ENCODE peak calls at places on chromosomes 16 and 17, in ten cellular contexts. One of them, this sample, is unnamed.

GRCh38 chr16:3946604-3947180 is 66.2 kb upstream of the CREBBP start:
- DNase-seq in transverse colon: no peak
- DNase-seq in fibroblast of lung: no peak
- DNase-seq in tibial artery: no peak
- DNase-seq in endodermal cell: peak
- DNase-seq in left ventricle myocardium inferior: no peak
- DNase-seq in right lobe of liver: no peak
- DNase-seq in pancreas: no peak
- DNase-seq in cardiac muscle cell: no peak
- DNase-seq in IMR-90: no peak
- DNase-seq in this sample: no peak

GRCh38 chr16:87387942-87388817 is 4.0 kb upstream of the MAP1LC3B start:
- DNase-seq in tibial artery: peak
- DNase-seq in fibroblast of lung: peak
- DNase-seq in IMR-90: peak
- DNase-seq in right lobe of liver: peak
- DNase-seq in pancreas: peak
- DNase-seq in transverse colon: peak
- DNase-seq in cardiac muscle cell: peak
- DNase-seq in left ventricle myocardium inferior: peak
- DNase-seq in endodermal cell: peak
- DNase-seq in this sample: peak

GRCh38 chr16:9275386-9275785 is 183.9 kb downstream of the HAPSTR1 start:
- DNase-seq in fibroblast of lung: no peak
- DNase-seq in left ventricle myocardium inferior: no peak
- DNase-seq in right lobe of liver: no peak
- DNase-seq in cardiac muscle cell: no peak
- DNase-seq in pancreas: no peak
- DNase-seq in IMR-90: no peak
- DNase-seq in tibial artery: no peak
- DNase-seq in transverse colon: peak
- DNase-seq in endodermal cell: no peak
- DNase-seq in this sample: no peak

GRCh38 chr17:56937688-56938087 is 23.2 kb downstream of the COIL start:
- DNase-seq in fibroblast of lung: no peak
- DNase-seq in pancreas: no peak
- DNase-seq in IMR-90: no peak
- DNase-seq in tibial artery: no peak
- DNase-seq in right lobe of liver: no peak
- DNase-seq in left ventricle myocardium inferior: no peak
- DNase-seq in cardiac muscle cell: no peak
- DNase-seq in transverse colon: no peak
- DNase-seq in endodermal cell: no peak
- DNase-seq in this sample: no peak

GRCh38 chr16:86064431-86065250 is 165.7 kb downstream of the IRF8 start:
- DNase-seq in pancreas: no peak
- DNase-seq in endodermal cell: no peak
- DNase-seq in fibroblast of lung: no peak
- DNase-seq in left ventricle myocardium inferior: no peak
- DNase-seq in cardiac muscle cell: no peak
- DNase-seq in tibial artery: no peak
- DNase-seq in transverse colon: no peak
- DNase-seq in IMR-90: no peak
- DNase-seq in right lobe of liver: no peak
- DNase-seq in this sample: no peak

GRCh38 chr16:79296491-79296890 is 304.0 kb downstream of the MAF start:
- DNase-seq in tibial artery: no peak
- DNase-seq in pancreas: no peak
- DNase-seq in cardiac muscle cell: no peak
- DNase-seq in right lobe of liver: no peak
- DNase-seq in fibroblast of lung: no peak
- DNase-seq in endodermal cell: no peak
- DNase-seq in transverse colon: no peak
- DNase-seq in IMR-90: no peak
- DNase-seq in left ventricle myocardium inferior: no peak
- DNase-seq in this sample: no peak

GRCh38 chr16:56424791-56425438 is 430 bp downstream of the AMFR start:
- DNase-seq in endodermal cell: peak
- DNase-seq in cardiac muscle cell: peak
- DNase-seq in right lobe of liver: peak
- DNase-seq in fibroblast of lung: peak
- DNase-seq in tibial artery: peak
- DNase-seq in pancreas: peak
- DNase-seq in IMR-90: no peak
- DNase-seq in transverse colon: peak
- DNase-seq in left ventricle myocardium inferior: peak
- DNase-seq in this sample: no peak

GRCh38 chr16:58614212-58614611 is 15.4 kb downstream of the CNOT1 start:
- DNase-seq in left ventricle myocardium inferior: no peak
- DNase-seq in fibroblast of lung: no peak
- DNase-seq in pancreas: no peak
- DNase-seq in tibial artery: no peak
- DNase-seq in right lobe of liver: no peak
- DNase-seq in IMR-90: peak
- DNase-seq in cardiac muscle cell: no peak
- DNase-seq in transverse colon: no peak
- DNase-seq in endodermal cell: no peak
- DNase-seq in this sample: peak

GRCh38 chr17:45234641-45235040 is 13.0 kb downstream of the FMNL1 start:
- DNase-seq in left ventricle myocardium inferior: no peak
- DNase-seq in right lobe of liver: no peak
- DNase-seq in tibial artery: no peak
- DNase-seq in fibroblast of lung: no peak
- DNase-seq in endodermal cell: peak
- DNase-seq in pancreas: no peak
- DNase-seq in IMR-90: no peak
- DNase-seq in cardiac muscle cell: peak
- DNase-seq in transverse colon: no peak
- DNase-seq in this sample: no peak

GRCh38 chr17:43839670-43840101 is 6.7 kb upstream of the MPP3 start:
- DNase-seq in pancreas: peak
- DNase-seq in tibial artery: no peak
- DNase-seq in endodermal cell: no peak
- DNase-seq in fibroblast of lung: no peak
- DNase-seq in right lobe of liver: peak
- DNase-seq in transverse colon: peak
- DNase-seq in IMR-90: no peak
- DNase-seq in left ventricle myocardium inferior: no peak
- DNase-seq in cardiac muscle cell: no peak
- DNase-seq in this sample: peak

DNA sequence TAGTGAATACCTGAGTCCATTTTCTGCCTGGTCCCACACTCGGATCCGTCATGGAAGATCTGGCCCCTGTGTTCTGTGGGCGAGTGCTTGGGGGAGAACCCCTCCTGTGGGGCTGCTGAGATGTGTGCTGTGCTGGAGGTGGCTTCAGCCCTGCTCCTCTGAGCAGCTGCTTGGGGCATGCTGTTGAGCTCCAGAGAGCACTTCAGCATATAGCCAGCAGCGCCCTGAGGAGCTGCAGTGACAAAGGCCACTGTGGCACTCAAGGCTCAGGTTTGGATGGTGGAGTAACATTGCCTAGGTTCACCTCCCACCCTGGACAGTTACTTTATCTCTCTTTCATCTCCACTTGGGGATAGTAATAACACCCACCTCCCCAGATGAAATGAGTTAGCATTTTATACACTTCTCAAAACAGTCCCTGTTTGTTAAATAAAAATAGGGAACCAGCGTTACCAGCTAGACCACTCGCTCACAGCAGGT is 75.3 kb downstream of the KSR1 start:
- DNase-seq in cardiac muscle cell: no peak
- DNase-seq in endodermal cell: no peak
- DNase-seq in tibial artery: no peak
- DNase-seq in right lobe of liver: no peak
- DNase-seq in pancreas: no peak
- DNase-seq in IMR-90: no peak
- DNase-seq in fibroblast of lung: no peak
- DNase-seq in left ventricle myocardium inferior: no peak
- DNase-seq in transverse colon: no peak
- DNase-seq in this sample: no peak
- H3K27ac ChIP-seq in cardiac muscle cell: no peak
- H3K27ac ChIP-seq in endodermal cell: no peak
- H3K27ac ChIP-seq in tibial artery: peak
- H3K27ac ChIP-seq in right lobe of liver: no peak
- H3K27ac ChIP-seq in pancreas: peak
- H3K27ac ChIP-seq in IMR-90: peak
- H3K27ac ChIP-seq in fibroblast of lung: no peak
- H3K27ac ChIP-seq in left ventricle myocardium inferior: no peak
- H3K27ac ChIP-seq in transverse colon: no peak
- H3K27ac ChIP-seq in this sample: no peak

GRCh38 chr17:82153295-82153691 is 55.3 kb upstream of the FASN start:
- DNase-seq in IMR-90: no peak
- DNase-seq in left ventricle myocardium inferior: no peak
- DNase-seq in fibroblast of lung: no peak
- DNase-seq in tibial artery: no peak
- DNase-seq in transverse colon: no peak
- DNase-seq in endodermal cell: no peak
- DNase-seq in pancreas: no peak
- DNase-seq in cardiac muscle cell: no peak
- DNase-seq in right lobe of liver: no peak
- DNase-seq in this sample: no peak
- H3K27ac ChIP-seq in IMR-90: no peak
- H3K27ac ChIP-seq in left ventricle myocardium inferior: no peak
- H3K27ac ChIP-seq in fibroblast of lung: no peak
- H3K27ac ChIP-seq in tibial artery: no peak
- H3K27ac ChIP-seq in transverse colon: no peak
- H3K27ac ChIP-seq in endodermal cell: no peak
- H3K27ac ChIP-seq in pancreas: no peak
- H3K27ac ChIP-seq in cardiac muscle cell: no peak
- H3K27ac ChIP-seq in right lobe of liver: no peak
- H3K27ac ChIP-seq in this sample: no peak

GRCh38 chr16:81705261-81705660 is 73.8 kb upstream of the PLCG2 start:
- DNase-seq in cardiac muscle cell: no peak
- DNase-seq in pancreas: no peak
- DNase-seq in left ventricle myocardium inferior: peak
- DNase-seq in IMR-90: no peak
- DNase-seq in fibroblast of lung: no peak
- DNase-seq in tibial artery: no peak
- DNase-seq in right lobe of liver: peak
- DNase-seq in endodermal cell: no peak
- DNase-seq in transverse colon: no peak
- DNase-seq in this sample: no peak

GRCh38 chr16:81702506-81702905 is 76.6 kb upstream of the PLCG2 start:
- DNase-seq in fibroblast of lung: no peak
- DNase-seq in cardiac muscle cell: no peak
- DNase-seq in IMR-90: no peak
- DNase-seq in left ventricle myocardium inferior: no peak
- DNase-seq in pancreas: no peak
- DNase-seq in transverse colon: no peak
- DNase-seq in right lobe of liver: peak
- DNase-seq in tibial artery: no peak
- DNase-seq in endodermal cell: no peak
- DNase-seq in this sample: no peak

GRCh38 chr16:81700780-81701165 is 78.3 kb upstream of the PLCG2 start:
- DNase-seq in endodermal cell: no peak
- DNase-seq in left ventricle myocardium inferior: no peak
- DNase-seq in IMR-90: no peak
- DNase-seq in transverse colon: no peak
- DNase-seq in tibial artery: no peak
- DNase-seq in fibroblast of lung: no peak
- DNase-seq in right lobe of liver: peak
- DNase-seq in pancreas: no peak
- DNase-seq in cardiac muscle cell: no peak
- DNase-seq in this sample: no peak

GRCh38 chr16:81701296-81701970 is 77.7 kb upstream of the PLCG2 start:
- DNase-seq in endodermal cell: no peak
- DNase-seq in cardiac muscle cell: no peak
- DNase-seq in left ventricle myocardium inferior: no peak
- DNase-seq in right lobe of liver: peak
- DNase-seq in IMR-90: no peak
- DNase-seq in pancreas: no peak
- DNase-seq in transverse colon: no peak
- DNase-seq in tibial artery: no peak
- DNase-seq in fibroblast of lung: no peak
- DNase-seq in this sample: no peak

DNA sequence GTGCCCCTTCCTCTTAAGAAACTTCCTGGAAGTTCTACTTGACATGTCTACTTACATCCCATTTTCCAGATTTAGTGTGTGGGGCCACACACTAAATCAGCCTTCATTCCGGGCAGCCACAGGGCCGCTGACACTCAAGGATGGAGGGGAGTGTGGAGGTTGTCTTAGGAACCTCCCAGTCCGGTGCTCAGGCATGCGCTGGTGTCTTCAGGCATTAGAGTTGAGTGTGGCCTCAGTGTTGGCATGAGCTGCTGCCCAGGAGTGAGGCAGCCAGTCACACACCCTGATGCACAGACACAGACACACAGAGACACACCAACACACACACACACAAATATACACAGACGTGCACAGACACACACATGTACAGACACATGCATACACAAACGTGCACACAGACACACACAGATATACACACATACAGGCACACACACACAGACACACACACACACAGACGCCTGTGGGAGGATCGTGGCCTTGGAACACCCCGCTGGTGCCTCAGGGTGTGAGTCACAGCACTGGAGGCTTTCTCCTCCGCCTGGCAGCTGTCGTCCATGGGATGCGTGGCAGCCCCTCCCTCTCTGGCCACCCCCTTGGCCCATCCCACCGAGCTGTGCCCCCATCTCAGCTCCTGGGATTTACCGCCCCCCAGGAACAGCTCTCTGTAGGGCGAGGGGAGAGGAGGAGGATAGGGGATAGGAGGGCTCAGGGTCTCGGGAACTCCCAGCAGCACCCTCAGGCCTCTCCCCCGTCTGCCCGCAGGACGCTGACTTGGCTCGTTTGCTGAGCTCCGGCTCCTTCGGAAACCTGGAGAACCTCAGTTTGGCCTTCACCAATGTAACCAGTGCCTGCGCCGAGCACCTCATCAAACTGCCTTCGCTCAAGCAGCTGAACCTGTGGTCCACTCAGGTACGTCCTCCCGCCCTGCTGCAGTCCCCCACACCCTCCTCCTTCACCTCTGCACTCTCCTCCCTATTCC is 75.6 kb upstream of the PLCG2 start:
- DNase-seq in endodermal cell: no peak
- DNase-seq in tibial artery: no peak
- DNase-seq in pancreas: no peak
- DNase-seq in cardiac muscle cell: no peak
- DNase-seq in left ventricle myocardium inferior: peak
- DNase-seq in right lobe of liver: peak
- DNase-seq in transverse colon: no peak
- DNase-seq in fibroblast of lung: peak
- DNase-seq in IMR-90: peak
- DNase-seq in this sample: no peak
- H3K27ac ChIP-seq in endodermal cell: no peak
- H3K27ac ChIP-seq in tibial artery: no peak
- H3K27ac ChIP-seq in pancreas: no peak
- H3K27ac ChIP-seq in cardiac muscle cell: no peak
- H3K27ac ChIP-seq in left ventricle myocardium inferior: no peak
- H3K27ac ChIP-seq in right lobe of liver: no peak
- H3K27ac ChIP-seq in transverse colon: no peak
- H3K27ac ChIP-seq in fibroblast of lung: no peak
- H3K27ac ChIP-seq in IMR-90: no peak
- H3K27ac ChIP-seq in this sample: no peak

DNA sequence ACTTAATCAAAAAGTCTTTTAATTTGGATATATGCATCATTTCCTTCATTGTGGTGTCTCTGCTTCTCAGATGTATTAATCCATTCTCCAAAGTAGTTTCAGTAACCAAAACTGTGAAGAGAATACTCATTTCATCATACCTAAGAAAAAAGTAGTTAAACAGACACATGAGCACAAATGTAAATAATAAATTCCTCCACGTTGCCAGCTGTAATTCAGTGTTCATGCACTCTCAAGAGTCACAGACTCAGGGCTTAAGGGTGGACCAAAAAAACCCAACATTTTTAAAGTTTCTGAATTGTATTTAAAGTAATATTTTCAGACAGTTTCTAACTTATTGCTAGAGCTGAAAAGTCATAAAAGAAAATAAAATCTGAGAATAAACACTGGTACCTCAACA is 19.0 kb downstream of the POLG2 start:
- DNase-seq in right lobe of liver: no peak
- DNase-seq in fibroblast of lung: no peak
- DNase-seq in endodermal cell: no peak
- DNase-seq in left ventricle myocardium inferior: no peak
- DNase-seq in pancreas: no peak
- DNase-seq in cardiac muscle cell: no peak
- DNase-seq in IMR-90: peak
- DNase-seq in transverse colon: no peak
- DNase-seq in tibial artery: no peak
- DNase-seq in this sample: no peak
- H3K27ac ChIP-seq in right lobe of liver: no peak
- H3K27ac ChIP-seq in fibroblast of lung: no peak
- H3K27ac ChIP-seq in endodermal cell: no peak
- H3K27ac ChIP-seq in left ventricle myocardium inferior: no peak
- H3K27ac ChIP-seq in pancreas: no peak
- H3K27ac ChIP-seq in cardiac muscle cell: no peak
- H3K27ac ChIP-seq in IMR-90: no peak
- H3K27ac ChIP-seq in transverse colon: no peak
- H3K27ac ChIP-seq in tibial artery: no peak
- H3K27ac ChIP-seq in this sample: no peak

This sample was measured in foreskin keratinocyte.